ENCODE peak calls at places on chromosomes 12 and 14, in seven cellular contexts. U, M, Y, K, H, O and X are unnamed samples. For H3K4me1, the result is how much of the 10 kb centered on the place peaks cover.

GRCh38 chr12:15199886-15200285 is 21.3 kb downstream of the RERG start:
- DNase-seq in U (no peak), K (no peak), M (no peak), Y (no peak), O (no peak), H (no peak), X (no peak)

GRCh38 chr12:72273851-72274284 is 1.7 kb downstream of the TRHDE start:
- DNase-seq in U (no peak), M (no peak), O (no peak), Y (peak), K (peak), H (peak), X (peak)

GRCh38 chr12:121376754-121377697 is 22.9 kb upstream of the RNF34 start:
- DNase-seq in M (no peak), H (no peak), O (no peak), K (no peak), U (peak), Y (no peak), X (no peak)

GRCh38 chr12:28051516-28052456 is 79.3 kb upstream of the PTHLH start:
- DNase-seq in Y (no peak), O (no peak), M (peak), U (no peak), K (no peak), H (no peak), X (no peak)

GRCh38 chr14:77823378-77823777 is 23.5 kb downstream of the ADCK1 start:
- DNase-seq in Y (no peak), H (no peak), O (no peak), K (no peak), M (no peak), U (no peak), X (no peak)

GRCh38 chr12:94955193-94955592 is 48.3 kb downstream of the NDUFA12 start:
- DNase-seq in H (no peak), O (no peak), U (no peak), M (no peak), K (no peak), Y (no peak), X (no peak)

GRCh38 chr14:65044596-65044959 is 57.7 kb downstream of the MAX start:
- DNase-seq in K (no peak), M (no peak), Y (no peak), O (no peak), H (no peak), U (no peak), X (no peak)

GRCh38 chr14:95431199-95432145 is 85.0 kb downstream of the SYNE3 start:
- DNase-seq in H (peak), Y (no peak), O (no peak), M (peak), K (no peak), U (peak), X (no peak)

GRCh38 chr14:26984318-26985177 is 386.7 kb upstream of the NOVA1 start:
- DNase-seq in O (no peak), H (peak), M (peak), K (peak), U (peak), Y (peak), X (no peak)

GRCh38 chr12:5230861-5231260 is 187.2 kb downstream of the KCNA5 start:
- DNase-seq in K (no peak), Y (no peak), H (no peak), U (no peak), M (no peak), O (no peak), X (no peak)

GRCh38 chr14:57221931-57222330 is 46.8 kb downstream of the EXOC5 start:
- DNase-seq in Y (no peak), O (no peak), H (no peak), K (no peak), U (no peak), M (no peak), X (no peak)

GRCh38 chr14:24456980-24457379 is 14.4 kb upstream of the SDR39U1 start:
- DNase-seq in K (no peak), Y (no peak), M (no peak), H (no peak), U (no peak), O (no peak), X (no peak)

GRCh38 chr14:76832503-76832988 is 6.3 kb downstream of the LRRC74A start:
- DNase-seq in Y (no peak), K (no peak), U (no peak), M (no peak), O (no peak), H (no peak), X (peak)

GRCh38 chr12:116403546-116403945 is 126.1 kb upstream of the MED13L start:
- DNase-seq in O (no peak), U (no peak), K (no peak), H (no peak), M (no peak), Y (no peak), X (no peak)

GRCh38 chr12:116400671-116401357 is 123.3 kb upstream of the MED13L start:
- DNase-seq in M (no peak), K (no peak), O (no peak), U (no peak), Y (no peak), H (no peak), X (peak)

GRCh38 chr12:116399055-116399454 is 121.6 kb upstream of the MED13L start:
- DNase-seq in K (no peak), M (no peak), O (no peak), H (no peak), Y (no peak), U (no peak), X (no peak)

GRCh38 chr12:116404913-116405611 is 127.6 kb upstream of the MED13L start:
- DNase-seq in U (no peak), M (no peak), O (no peak), H (no peak), K (no peak), Y (no peak), X (no peak)

DNA sequence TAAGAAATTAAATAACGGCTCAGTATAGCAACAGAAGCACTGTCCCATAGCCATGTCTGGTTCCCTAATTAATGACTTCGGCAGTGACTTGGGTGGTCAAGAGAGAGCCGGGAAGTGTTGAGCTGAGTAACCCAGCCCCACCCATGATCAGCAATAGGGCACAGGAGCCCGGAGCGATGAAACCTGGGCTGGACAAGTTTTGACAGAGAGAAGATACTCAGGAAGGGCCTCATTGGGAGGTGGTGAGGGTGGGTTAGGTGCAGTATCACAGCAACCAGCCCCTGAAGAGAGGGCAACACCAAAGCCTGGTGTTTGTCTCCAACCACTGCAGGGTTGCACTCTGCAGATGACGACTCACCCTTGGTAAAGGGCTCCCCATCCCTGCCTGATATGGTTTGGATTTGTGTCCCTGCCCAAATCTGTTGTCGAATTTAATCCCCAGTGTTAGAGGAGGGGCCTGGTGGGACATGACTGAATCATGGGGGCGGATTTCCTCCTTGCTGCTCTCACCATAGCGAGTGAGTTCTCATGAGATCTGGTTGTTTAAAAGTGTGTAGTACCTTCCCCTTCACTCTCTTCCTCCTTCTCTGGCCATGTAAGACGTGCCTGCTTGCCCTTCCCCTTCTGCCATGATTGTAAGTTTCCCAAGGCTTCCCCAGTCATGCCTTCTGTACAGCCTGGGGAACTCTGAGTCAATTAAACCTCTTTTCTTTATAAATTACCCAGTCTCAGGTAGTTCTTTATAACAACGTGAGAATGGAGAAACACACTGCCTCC is 124.9 kb upstream of the MED13L start:
- DNase-seq in M (no peak), U (no peak), O (no peak), H (no peak), K (no peak), Y (no peak), X (no peak)
- H3K27ac ChIP-seq in M (no peak), U (peak), O (no peak), H (no peak), K (no peak), Y (no peak), X (no peak)

GRCh38 chr12:2297658-2298057 is 244.9 kb downstream of the CACNA1C start:
- DNase-seq in Y (no peak), K (no peak), U (no peak), H (no peak), M (no peak), O (no peak), X (no peak)
- H3K4me1 ChIP-seq in Y (under half), K (under half), U (under half), H (under half), M (under half), O (half or more), X (under half)

GRCh38 chr12:130879212-130879686 is 7.4 kb downstream of the RAN start:
- DNase-seq in K (no peak), M (no peak), H (peak), O (no peak), Y (no peak), U (no peak), X (no peak)

GRCh38 chr12:130880411-130880885 is 8.6 kb downstream of the RAN start:
- DNase-seq in H (no peak), Y (no peak), K (no peak), M (no peak), O (no peak), U (no peak), X (no peak)

GRCh38 chr12:130878193-130879185 is 6.6 kb downstream of the RAN start:
- DNase-seq in U (no peak), Y (no peak), H (peak), M (no peak), O (no peak), K (no peak), X (no peak)

GRCh38 chr12:130881046-130881445 is 9.2 kb downstream of the RAN start:
- DNase-seq in U (no peak), H (no peak), Y (no peak), O (no peak), K (no peak), M (no peak), X (no peak)

GRCh38 chr12:130879781-130880389 is 8.0 kb downstream of the RAN start:
- DNase-seq in O (no peak), H (peak), U (no peak), Y (no peak), M (no peak), K (no peak), X (no peak)
- TF ChIP-seq POLR2A in O (no peak), H (peak), U (no peak), Y (no peak), M (no peak), K (no peak), X (no peak)

GRCh38 chr12:69332815-69333358 is 15.3 kb upstream of the LYZ start:
- DNase-seq in U (peak), Y (no peak), K (no peak), M (no peak), H (no peak), O (no peak), X (peak)
- H3K27ac ChIP-seq in U (no peak), Y (no peak), K (no peak), M (no peak), H (no peak), O (no peak), X (peak)

DNA sequence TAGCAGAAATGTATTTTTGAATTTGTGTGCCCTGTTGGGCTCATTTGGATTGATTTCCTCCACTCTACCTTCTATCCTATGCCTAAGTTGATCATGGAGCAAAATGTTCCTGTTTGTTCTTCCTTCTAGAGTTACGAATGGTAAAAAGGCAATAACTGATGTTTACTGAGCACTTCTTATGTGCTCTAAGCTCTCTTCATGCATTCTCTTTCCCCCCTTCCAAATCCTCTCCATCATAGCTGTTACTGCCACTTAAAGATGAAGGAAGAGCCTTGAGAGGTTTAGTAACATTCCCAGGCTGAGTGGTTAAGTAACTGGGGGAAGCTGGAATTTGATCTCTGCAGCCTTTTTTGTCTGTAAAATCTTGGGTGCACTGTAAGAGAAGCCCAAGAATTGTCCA is 60.1 kb downstream of the CHST11 start:
- DNase-seq in M (no peak), H (no peak), U (no peak), O (no peak), K (no peak), Y (no peak), X (no peak)
- H3K4me1 ChIP-seq in M (under half), H (under half), U (under half), O (under half), K (under half), Y (under half), X (under half)

GRCh38 chr12:57864811-57865751 is 18.6 kb upstream of the CTDSP2 start:
- DNase-seq in K (peak), U (peak), Y (peak), O (peak), M (peak), H (peak), X (peak)
- TF ChIP-seq POLR2A in K (peak), U (no peak), Y (peak), O (peak), M (no peak), H (peak), X (peak)

GRCh38 chr12:19068137-19068536 is 61.4 kb upstream of the PLEKHA5 start:
- DNase-seq in H (no peak), U (no peak), M (no peak), Y (no peak), K (no peak), O (no peak), X (no peak)

GRCh38 chr12:19065223-19065622 is 64.3 kb upstream of the PLEKHA5 start:
- DNase-seq in Y (no peak), M (no peak), K (no peak), O (no peak), H (no peak), U (no peak), X (no peak)

GRCh38 chr12:19065871-19066270 is 63.7 kb upstream of the PLEKHA5 start:
- DNase-seq in M (no peak), H (no peak), U (no peak), Y (no peak), K (no peak), O (no peak), X (no peak)

GRCh38 chr12:19064713-19065112 is 64.8 kb upstream of the PLEKHA5 start:
- DNase-seq in K (no peak), M (no peak), O (no peak), Y (no peak), U (no peak), H (no peak), X (no peak)

GRCh38 chr12:19066471-19067001 is 63.0 kb upstream of the PLEKHA5 start:
- DNase-seq in O (no peak), U (no peak), M (no peak), H (no peak), K (no peak), Y (no peak), X (no peak)
- H3K27ac ChIP-seq in O (no peak), U (no peak), M (no peak), H (no peak), K (no peak), Y (no peak), X (no peak)

DNA sequence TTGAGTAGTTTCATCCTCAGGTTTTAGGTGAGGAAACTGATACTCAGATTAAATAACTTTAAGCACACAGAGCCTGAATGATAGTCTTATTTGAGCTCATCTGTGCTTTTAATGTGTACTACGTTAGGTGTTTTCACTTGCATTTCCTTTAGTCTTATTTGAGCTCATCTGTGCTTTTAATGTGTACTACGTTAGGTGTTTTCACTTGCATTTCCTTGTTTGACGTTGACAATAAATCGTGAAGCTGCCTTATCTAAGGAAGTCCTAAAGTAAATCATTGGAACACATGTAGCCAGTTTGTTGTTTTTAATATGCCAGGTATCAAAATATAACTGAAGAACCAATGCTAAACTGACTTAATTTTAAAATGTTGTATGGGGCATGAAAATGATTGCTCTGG is 2.0 kb downstream of the RAP1B start:
- DNase-seq in O (no peak), M (no peak), U (no peak), K (no peak), H (no peak), Y (no peak), X (no peak)
- H3K4me1 ChIP-seq in O (half or more), M (under half), U (under half), K (under half), H (under half), Y (under half), X (under half)